ENCODE peak calls at places on chromosomes 3 and 15, in nine cellular contexts. L is body of pancreas, G is uterus, M is HFF-Myc, R is Peyer's patch, O is Panc1, P is fibroblast of lung, S is fibroblast of villous mesenchyme, Y is fibroblast of the aortic adventitia. T is an unnamed sample.

GRCh38 chr15:80770356-80770705 is 8.8 kb upstream of the CEMIP start:
- DNase-seq in L (no peak), G (no peak), M (no peak), R (no peak), O (no peak), P (no peak), S (no peak), Y (no peak), T (peak)

GRCh38 chr3:71305246-71306206 is 278.0 kb downstream of the FOXP1 start:
- DNase-seq in L (peak), G (no peak), M (no peak), R (peak), O (no peak), P (peak), S (no peak), Y (peak), T (peak)

GRCh38 chr3:27484002-27484844 is at the start of gene SLC4A7:
- DNase-seq in L (peak), G (peak), M (peak), R (peak), O (peak), P (peak), S (peak), Y (peak), T (peak)

GRCh38 chr3:149120051-149120972 is 9.1 kb upstream of the HPS3 start:
- DNase-seq in L (no peak), G (no peak), M (peak), R (no peak), O (peak), P (peak), S (peak), Y (peak), T (peak)

GRCh38 chr15:63917588-63918316 is 84.0 kb upstream of the HERC1 start:
- DNase-seq in L (no peak), G (no peak), M (no peak), R (no peak), O (no peak), P (no peak), S (no peak), Y (no peak), T (no peak)

GRCh38 chr15:90523373-90523772 is 6.3 kb upstream of the CRTC3 start:
- DNase-seq in L (no peak), G (no peak), M (no peak), R (no peak), O (no peak), P (no peak), S (no peak), Y (no peak), T (no peak)

GRCh38 chr3:152460936-152461335 is 192.2 kb downstream of the MBNL1 start:
- DNase-seq in L (no peak), G (no peak), M (no peak), R (no peak), O (no peak), P (no peak), S (no peak), Y (no peak), T (no peak)

GRCh38 chr15:63870403-63871209 is 36.9 kb upstream of the HERC1 start:
- DNase-seq in L (no peak), G (no peak), M (peak), R (no peak), O (no peak), P (peak), S (peak), Y (peak), T (peak)

GRCh38 chr3:46992231-46992630 is 12.8 kb downstream of the NBEAL2 start:
- DNase-seq in L (no peak), G (no peak), M (no peak), R (no peak), O (no peak), P (no peak), S (no peak), Y (no peak), T (no peak)

GRCh38 chr3:111218615-111219014 is 147.0 kb downstream of the NECTIN3 start:
- DNase-seq in L (no peak), G (no peak), M (no peak), R (no peak), O (no peak), P (no peak), S (peak), Y (no peak), T (no peak)

GRCh38 chr3:158794936-158795518 is 6.8 kb upstream of the MFSD1 start:
- DNase-seq in L (no peak), G (no peak), M (no peak), R (no peak), O (peak), P (peak), S (peak), Y (peak), T (peak)

GRCh38 chr3:166283856-166284255 is 446.6 kb upstream of the BCHE start:
- DNase-seq in L (no peak), G (no peak), M (no peak), R (no peak), O (no peak), P (peak), S (peak), Y (peak), T (peak)

GRCh38 chr3:152709659-152710058 is 125.3 kb upstream of the P2RY1 start:
- DNase-seq in L (no peak), G (no peak), M (no peak), R (no peak), O (no peak), P (no peak), S (no peak), Y (no peak), T (no peak)

GRCh38 chr15:101528917-101529299 is 39.4 kb upstream of the PCSK6 start:
- DNase-seq in L (no peak), G (no peak), M (no peak), R (no peak), O (no peak), P (no peak), S (no peak), Y (no peak), T (no peak)

GRCh38 chr15:77720617-77721016 is 87.9 kb upstream of the LINGO1 start:
- DNase-seq in L (no peak), G (no peak), M (no peak), R (no peak), O (no peak), P (no peak), S (no peak), Y (no peak), T (no peak)

GRCh38 chr3:94101860-94102259 is 39.0 kb downstream of the NSUN3 start:
- DNase-seq in L (no peak), G (no peak), M (no peak), R (no peak), O (peak), P (peak), S (peak), Y (peak), T (peak)

GRCh38 chr15:62739507-62739906 is 303.0 kb upstream of the TPM1 start:
- DNase-seq in L (no peak), G (no peak), M (no peak), R (no peak), O (no peak), P (peak), S (peak), Y (peak), T (peak)

GRCh38 chr3:150605998-150606641 is 3.0 kb downstream of the SELENOT start:
- DNase-seq in L (no peak), G (no peak), M (no peak), R (no peak), O (no peak), P (no peak), S (no peak), Y (no peak), T (no peak)

GRCh38 chr15:85027033-85027380 is 45.4 kb downstream of the PDE8A start:
- DNase-seq in L (no peak), G (no peak), M (no peak), R (no peak), O (no peak), P (no peak), S (peak), Y (peak), T (no peak)

GRCh38 chr3:163328680-163329079 is 1749.6 kb downstream of the SI start:
- DNase-seq in L (no peak), G (no peak), M (no peak), R (no peak), O (no peak), P (no peak), S (no peak), Y (no peak), T (no peak)

GRCh38 chr3:159881828-159882309 is 106.8 kb upstream of the IL12A start:
- DNase-seq in L (no peak), G (no peak), M (no peak), R (no peak), O (no peak), P (no peak), S (no peak), Y (no peak), T (no peak)

GRCh38 chr15:77118787-77119410 is 48.0 kb upstream of the TSPAN3 start:
- DNase-seq in L (peak), G (peak), M (peak), R (no peak), O (peak), P (peak), S (peak), Y (peak), T (peak)

GRCh38 chr15:76994971-76995945 is at the start of gene PSTPIP1:
- DNase-seq in L (peak), G (no peak), M (no peak), R (peak), O (no peak), P (no peak), S (no peak), Y (peak), T (no peak)

GRCh38 chr15:51737538-51738305 is at the start of gene LYSMD2:
- DNase-seq in L (peak), G (peak), M (no peak), R (peak), O (no peak), P (peak), S (peak), Y (no peak), T (peak)

DNA sequence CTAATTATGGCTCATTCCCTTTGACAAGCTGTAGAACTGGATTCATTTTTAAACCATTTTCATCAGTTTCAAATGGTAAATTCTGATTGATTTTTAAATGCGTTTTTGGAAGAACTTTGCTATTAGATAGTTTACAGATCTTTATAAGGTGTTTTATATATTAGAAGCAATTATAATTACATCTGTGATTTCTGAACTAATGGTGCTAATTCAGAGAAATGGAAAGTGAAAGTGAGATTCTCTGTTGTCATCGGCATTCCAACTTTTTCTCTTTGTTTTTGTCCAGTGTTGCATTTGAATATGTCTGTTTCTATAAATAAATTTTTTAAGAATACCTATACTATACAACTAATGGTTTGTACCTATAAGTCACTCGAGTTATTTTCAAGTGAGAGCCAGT is 62.7 kb downstream of the PXYLP1 start:
- DNase-seq in L (no peak), G (no peak), M (no peak), R (no peak), O (no peak), P (peak), S (no peak), Y (no peak), T (no peak)
- H3K4me3 ChIP-seq in L (no peak), G (peak), M (no peak), R (peak), O (peak), P (peak), S (peak), Y (peak), T (peak)

GRCh38 chr15:73683257-73683623 is 943 bp upstream of the CD276 start:
- DNase-seq in L (no peak), G (no peak), M (no peak), R (no peak), O (no peak), P (no peak), S (no peak), Y (no peak), T (no peak)

GRCh38 chr15:73682597-73683090 is 1.5 kb upstream of the CD276 start:
- DNase-seq in L (no peak), G (no peak), M (no peak), R (no peak), O (no peak), P (no peak), S (no peak), Y (no peak), T (no peak)

GRCh38 chr15:73685561-73685960 is 1.4 kb downstream of the CD276 start:
- DNase-seq in L (no peak), G (no peak), M (no peak), R (no peak), O (no peak), P (peak), S (peak), Y (no peak), T (peak)

GRCh38 chr15:73681856-73682596 is 2.2 kb upstream of the CD276 start:
- DNase-seq in L (no peak), G (no peak), M (no peak), R (no peak), O (no peak), P (no peak), S (peak), Y (no peak), T (peak)

DNA sequence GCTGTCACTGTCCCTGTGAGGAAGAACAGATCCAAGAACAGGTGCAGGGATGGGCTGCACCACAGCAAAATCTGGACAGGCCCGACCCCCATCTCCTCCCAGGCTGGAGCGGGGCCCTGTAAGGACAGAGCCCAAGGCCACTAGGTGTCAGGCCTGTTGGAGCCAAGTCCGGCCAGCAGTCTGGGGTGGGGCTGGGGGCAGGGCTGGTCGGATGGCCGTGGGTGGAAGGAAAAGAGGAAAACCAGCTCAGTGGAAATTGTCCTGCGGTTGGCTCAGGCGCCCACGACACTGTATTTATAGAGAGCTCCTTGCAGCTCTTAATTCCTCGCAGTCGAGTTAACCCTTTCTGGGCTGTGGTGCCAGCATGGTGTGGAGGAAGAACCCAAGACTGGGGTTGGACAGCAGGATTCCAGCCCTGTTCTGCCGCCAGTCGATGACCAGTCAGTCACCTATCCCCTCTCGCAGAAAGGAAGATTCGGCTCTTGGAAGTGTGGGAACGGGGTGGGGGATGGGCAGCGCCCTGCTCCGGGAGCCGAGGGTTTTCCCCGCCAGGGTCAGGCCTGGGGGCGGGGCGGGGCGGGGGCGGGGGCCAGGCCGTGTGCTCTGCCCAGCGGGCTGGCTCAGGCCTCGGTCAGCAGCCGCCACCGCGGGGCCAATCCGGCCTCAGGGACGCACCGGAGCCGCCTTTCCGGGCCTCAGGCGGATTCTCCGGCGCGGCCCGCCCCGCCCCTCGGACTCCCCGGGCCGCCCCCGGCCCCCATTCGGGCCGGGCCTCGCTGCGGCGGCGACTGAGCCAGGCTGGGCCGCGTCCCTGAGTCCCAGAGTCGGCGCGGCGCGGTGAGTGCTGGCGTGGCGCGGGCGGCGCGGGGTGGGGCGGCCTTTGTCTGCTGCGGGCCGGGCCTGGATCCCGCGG is at the start of gene CD276:
- DNase-seq in L (peak), G (peak), M (no peak), R (no peak), O (no peak), P (peak), S (peak), Y (peak), T (peak)
- TF ChIP-seq CTCF in L (no peak), G (peak), M (peak), R (no peak), O (peak), P (peak), S (peak), Y (peak), T (peak)

GRCh38 chr3:50607271-50608091 is 4.1 kb downstream of the CISH start:
- DNase-seq in L (no peak), G (no peak), M (no peak), R (no peak), O (no peak), P (no peak), S (no peak), Y (no peak), T (no peak)

GRCh38 chr3:50609743-50610085 is 1.9 kb downstream of the CISH start:
- DNase-seq in L (no peak), G (no peak), M (no peak), R (no peak), O (no peak), P (no peak), S (no peak), Y (no peak), T (no peak)

GRCh38 chr3:50610181-50610971 is 1.2 kb downstream of the CISH start:
- DNase-seq in L (peak), G (no peak), M (no peak), R (no peak), O (no peak), P (no peak), S (no peak), Y (no peak), T (no peak)

GRCh38 chr3:50608278-50608677 is 3.3 kb downstream of the CISH start:
- DNase-seq in L (no peak), G (no peak), M (no peak), R (no peak), O (no peak), P (no peak), S (no peak), Y (no peak), T (no peak)

DNA sequence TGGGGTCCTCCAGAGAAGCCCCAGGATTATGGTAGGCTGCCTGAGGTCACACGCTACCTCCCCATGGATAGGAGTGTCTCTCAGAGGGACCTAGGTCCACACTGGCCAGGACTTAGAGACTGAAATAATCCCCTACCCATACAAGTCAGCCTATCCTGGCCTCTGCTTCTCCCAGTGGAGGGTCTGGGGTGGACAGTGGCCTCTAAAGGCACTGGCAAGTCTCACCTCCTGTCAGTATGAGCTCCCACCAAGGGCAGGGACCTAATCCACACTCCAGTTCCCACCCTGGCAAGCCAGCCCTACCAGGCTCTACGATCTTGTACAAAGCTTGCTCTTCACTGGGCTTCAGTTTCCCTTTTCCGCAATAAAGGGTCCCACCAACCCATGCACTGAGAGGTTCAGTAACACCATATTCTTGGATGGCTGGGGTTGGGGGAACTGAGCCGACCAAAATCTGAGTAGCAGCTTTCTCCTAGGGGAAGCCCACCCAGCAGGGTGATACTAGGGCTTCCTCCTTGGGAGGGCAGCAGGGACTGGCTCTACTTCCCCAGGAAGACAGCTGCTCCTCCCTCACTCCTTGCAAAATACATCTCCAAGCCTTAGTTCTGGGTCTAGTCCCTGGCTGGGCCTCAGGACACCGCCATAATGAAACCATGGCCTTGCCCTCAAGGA is 2.4 kb downstream of the CISH start:
- DNase-seq in L (no peak), G (no peak), M (no peak), R (no peak), O (no peak), P (no peak), S (no peak), Y (no peak), T (no peak)
- H3K4me3 ChIP-seq in L (no peak), G (no peak), M (no peak), R (peak), O (no peak), P (no peak), S (no peak), Y (no peak), T (no peak)

GRCh38 chr3:55042591-55042990 is 114.7 kb upstream of the LRTM1 start:
- DNase-seq in L (no peak), G (no peak), M (no peak), R (no peak), O (no peak), P (peak), S (peak), Y (peak), T (peak)
- TF ChIP-seq CTCF in L (peak), G (no peak), M (no peak), R (no peak), O (no peak), P (no peak), S (peak), Y (peak), T (peak)

GRCh38 chr15:31358163-31358562 is 31.5 kb downstream of the KLF13 start:
- DNase-seq in L (no peak), G (no peak), M (no peak), R (no peak), O (no peak), P (no peak), S (no peak), Y (no peak), T (no peak)

GRCh38 chr15:31360843-31361763 is 34.5 kb downstream of the KLF13 start:
- DNase-seq in L (peak), G (no peak), M (no peak), R (peak), O (no peak), P (no peak), S (no peak), Y (no peak), T (no peak)

GRCh38 chr15:31360158-31360561 is 33.5 kb downstream of the KLF13 start:
- DNase-seq in L (no peak), G (no peak), M (no peak), R (no peak), O (no peak), P (no peak), S (no peak), Y (no peak), T (no peak)

GRCh38 chr15:31358957-31359721 is 32.5 kb downstream of the KLF13 start:
- DNase-seq in L (no peak), G (no peak), M (no peak), R (no peak), O (no peak), P (no peak), S (no peak), Y (no peak), T (no peak)

DNA sequence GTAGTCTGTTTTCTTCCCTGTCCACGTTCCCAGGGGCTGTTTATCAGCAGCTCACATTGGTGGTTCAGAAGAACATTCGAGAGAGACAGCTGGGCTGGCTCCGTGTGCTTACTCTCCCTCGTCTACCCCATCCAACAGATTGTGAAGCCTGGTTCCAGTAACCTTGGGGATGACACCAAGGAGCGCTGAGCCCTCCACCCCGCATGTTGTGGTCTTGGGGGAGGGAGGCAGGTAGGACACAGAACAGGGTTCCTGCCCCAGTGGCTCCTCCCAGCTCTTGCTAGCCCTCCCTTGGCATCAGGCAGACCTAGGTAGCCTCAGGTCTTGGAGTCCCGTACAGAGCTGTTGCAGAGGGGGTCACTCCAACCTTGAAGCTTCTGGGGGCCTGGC is 33.1 kb downstream of the KLF13 start:
- DNase-seq in L (no peak), G (no peak), M (no peak), R (no peak), O (no peak), P (no peak), S (no peak), Y (no peak), T (no peak)
- H3K4me3 ChIP-seq in L (no peak), G (no peak), M (no peak), R (no peak), O (no peak), P (no peak), S (no peak), Y (no peak), T (no peak)

GRCh38 chr15:75758071-75758872 is 45.6 kb upstream of the CSPG4 start:
- DNase-seq in L (peak), G (peak), M (peak), R (peak), O (peak), P (peak), S (peak), Y (peak), T (peak)
- TF ChIP-seq CTCF in L (peak), G (peak), M (peak), R (no peak), O (peak), P (peak), S (peak), Y (peak), T (peak)

GRCh38 chr15:41254560-41254959 is 23.5 kb downstream of the CHP1 start:
- DNase-seq in L (no peak), G (no peak), M (no peak), R (no peak), O (no peak), P (no peak), S (no peak), Y (no peak), T (no peak)
- H3K4me3 ChIP-seq in L (no peak), G (no peak), M (no peak), R (no peak), O (no peak), P (no peak), S (no peak), Y (no peak), T (no peak)

GRCh38 chr3:4794331-4794730 is 184.9 kb upstream of the BHLHE40 start:
- DNase-seq in L (no peak), G (no peak), M (no peak), R (no peak), O (no peak), P (no peak), S (no peak), Y (no peak), T (no peak)
- TF ChIP-seq CTCF in L (no peak), G (no peak), M (no peak), R (no peak), O (no peak), P (no peak), S (no peak), Y (no peak), T (no peak)